ENCODE peak calls at places on chromosome 10, in seven cellular contexts. Q is esophagus squamous epithelium, O is osteoblast, K is MCF 10A, V is ecto neural progenitor cell, M is GM23248, J is astrocyte of the cerebellum. Z is an unnamed sample.

GRCh38 chr10:121157998-121158397 is 306.8 kb downstream of the WDR11 start:
- DNase-seq in Q (no peak), O (no peak), K (no peak), V (no peak), M (no peak), J (no peak), Z (no peak)

GRCh38 chr10:48658243-48658888 is 26.3 kb upstream of the WDFY4 start:
- DNase-seq in Q (peak; percentile 24), O (peak; percentile 93), K (peak; percentile 79), V (peak; percentile 85), M (peak; percentile 77), J (peak; percentile 37), Z (peak; percentile 85)

GRCh38 chr10:116766241-116767198 is 24.2 kb upstream of the HSPA12A start:
- DNase-seq in Q (no peak), O (no peak), K (no peak), V (no peak), M (no peak), J (no peak), Z (no peak)

GRCh38 chr10:88693392-88694020 is 12.5 kb upstream of the LIPK start:
- DNase-seq in Q (no peak), O (no peak), K (peak; percentile 27), V (no peak), M (peak; percentile 39), J (no peak), Z (no peak)

GRCh38 chr10:49474901-49475300 is 64.0 kb downstream of the ERCC6 start:
- DNase-seq in Q (no peak), O (no peak), K (peak; percentile 16), V (no peak), M (peak; percentile 83), J (no peak), Z (no peak)

GRCh38 chr10:77582710-77583115 is 54.9 kb downstream of the KCNMA1 start:
- DNase-seq in Q (no peak), O (peak; percentile 91), K (peak; percentile 87), V (no peak), M (peak; percentile 78), J (no peak), Z (peak; percentile 89)

GRCh38 chr10:18400911-18401260 is 250.5 kb downstream of the NSUN6 start:
- DNase-seq in Q (no peak), O (no peak), K (no peak), V (peak; percentile 54), M (peak; percentile 4), J (no peak), Z (peak; percentile 59)

GRCh38 chr10:116271593-116272496 is 1.2 kb downstream of the GFRA1 start:
- DNase-seq in Q (no peak), O (peak; percentile 93), K (no peak), V (peak; percentile 67), M (peak; percentile 64), J (no peak), Z (no peak)

GRCh38 chr10:15436696-15437095 is 65.6 kb upstream of the FAM171A1 start:
- DNase-seq in Q (no peak), O (peak; percentile 58), K (no peak), V (no peak), M (peak; percentile 32), J (no peak), Z (no peak)

GRCh38 chr10:19048901-19049300 is 300 bp downstream of the MALRD1 start:
- DNase-seq in Q (no peak), O (no peak), K (no peak), V (no peak), M (no peak), J (no peak), Z (no peak)

GRCh38 chr10:113045155-113046055 is 95.4 kb downstream of the TCF7L2 start:
- DNase-seq in Q (no peak), O (peak; percentile 91), K (peak; percentile 89), V (no peak), M (peak; percentile 96), J (peak; percentile 79), Z (no peak)

GRCh38 chr10:47323636-47324299 is 1.5 kb downstream of the GDF2 start:
- DNase-seq in Q (no peak), O (peak; percentile 61), K (no peak), V (no peak), M (no peak), J (no peak), Z (peak; percentile 58)

GRCh38 chr10:72525277-72525676 is 100.6 kb downstream of the MICU1 start:
- DNase-seq in Q (no peak), O (peak; percentile 62), K (peak; percentile 8), V (no peak), M (peak; percentile 40), J (no peak), Z (no peak)

GRCh38 chr10:43138757-43139241 is 554 bp downstream of the CSGALNACT2 start:
- DNase-seq in Q (no peak), O (peak; percentile 82), K (peak; percentile 40), V (no peak), M (peak; percentile 69), J (no peak), Z (no peak)

GRCh38 chr10:33211123-33211878 is 123.2 kb downstream of the NRP1 start:
- DNase-seq in Q (no peak), O (peak; percentile 83), K (peak; percentile 55), V (no peak), M (peak; percentile 94), J (no peak), Z (no peak)

GRCh38 chr10:19256331-19256730 is 207.7 kb downstream of the MALRD1 start:
- DNase-seq in Q (no peak), O (no peak), K (no peak), V (no peak), M (no peak), J (no peak), Z (no peak)

GRCh38 chr10:15901889-15902288 is 41.6 kb upstream of the MINDY3 start:
- DNase-seq in Q (no peak), O (no peak), K (no peak), V (no peak), M (no peak), J (no peak), Z (no peak)

GRCh38 chr10:26555719-26556368 is 117.7 kb downstream of the APBB1IP start:
- DNase-seq in Q (no peak), O (peak; percentile 57), K (peak; percentile 94), V (no peak), M (peak; percentile 96), J (peak; percentile 32), Z (no peak)

GRCh38 chr10:122051609-122052385 is 62.8 kb downstream of the TACC2 start:
- DNase-seq in Q (no peak), O (peak; percentile 90), K (peak; percentile 89), V (peak; percentile 76), M (peak; percentile 85), J (no peak), Z (peak; percentile 89)

GRCh38 chr10:1401056-1401965 is 336.0 kb downstream of the ADARB2 start:
- DNase-seq in Q (no peak), O (peak; percentile 38), K (no peak), V (peak; percentile 49), M (no peak), J (no peak), Z (no peak)

GRCh38 chr10:88260329-88261051 is 322.6 kb downstream of the RNLS start:
- DNase-seq in Q (no peak), O (no peak), K (no peak), V (no peak), M (no peak), J (no peak), Z (no peak)

GRCh38 chr10:4331150-4331549 is 494.9 kb upstream of the AKR1E2 start:
- DNase-seq in Q (no peak), O (no peak), K (peak; percentile 33), V (no peak), M (no peak), J (no peak), Z (peak; percentile 90)

GRCh38 chr10:100826983-100827818 is 81.8 kb downstream of the PAX2 start:
- DNase-seq in Q (no peak), O (peak; percentile 79), K (no peak), V (peak; percentile 75), M (peak; percentile 10), J (no peak), Z (peak; percentile 79)

GRCh38 chr10:48820699-48821098 is 118.9 kb downstream of the LRRC18 start:
- DNase-seq in Q (no peak), O (no peak), K (no peak), V (no peak), M (no peak), J (no peak), Z (no peak)

Z was measured in islet precursor cell.